ENCODE peak calls at places on chromosomes 7 and 10, in four cellular contexts. I, V, E and H are unnamed samples.

GRCh38 chr10:43865275-43866135 is 216.8 kb upstream of the ZNF32 start:
- DNase-seq in E (no peak), I (no peak), V (no peak), H (no peak)

GRCh38 chr7:101784275-101785127 is 32.9 kb upstream of the CUX1 start:
- DNase-seq in E (no peak), I (no peak), V (no peak), H (no peak)

GRCh38 chr10:116270691-116271592 is 2.1 kb downstream of the GFRA1 start:
- DNase-seq in I (no peak), E (peak), V (no peak), H (no peak)

GRCh38 chr10:29245476-29245875 is 43.4 kb upstream of the LYZL1 start:
- DNase-seq in V (no peak), I (no peak), E (no peak), H (no peak)

GRCh38 chr10:102963237-102963886 is 45.3 kb downstream of the CNNM2 start:
- DNase-seq in E (no peak), I (no peak), V (no peak), H (no peak)

GRCh38 chr10:132001238-132001977 is 19.7 kb upstream of the BNIP3 start:
- DNase-seq in E (no peak), V (no peak), I (no peak), H (no peak)

GRCh38 chr7:108016841-108017775 is 14.1 kb upstream of the LAMB1 start:
- DNase-seq in E (no peak), I (no peak), V (no peak), H (peak)

GRCh38 chr7:109331423-109331822 is 761.7 kb downstream of the DNAJB9 start:
- DNase-seq in E (no peak), V (no peak), I (no peak), H (no peak)

GRCh38 chr10:94489107-94489506 is 56.5 kb upstream of the HELLS start:
- DNase-seq in I (no peak), V (no peak), E (no peak), H (no peak)

GRCh38 chr7:138008588-138009349 is 6.9 kb upstream of the CREB3L2 start:
- DNase-seq in E (peak), V (no peak), I (peak), H (peak)

GRCh38 chr7:81231203-81231922 is 312.5 kb upstream of the SEMA3C start:
- DNase-seq in I (no peak), E (no peak), V (no peak), H (no peak)

GRCh38 chr7:79968249-79968648 is 166.4 kb upstream of the GNAI1 start:
- DNase-seq in I (no peak), E (no peak), V (no peak), H (no peak)

GRCh38 chr7:113086431-113086888 is at the start of gene GPR85:
- DNase-seq in I (no peak), V (no peak), E (peak), H (no peak)

GRCh38 chr7:95476072-95476845 is 9.5 kb upstream of the ASB4 start:
- DNase-seq in E (no peak), V (no peak), I (no peak), H (no peak)

GRCh38 chr7:29091121-29091601 is 55.2 kb downstream of the CPVL start:
- DNase-seq in E (peak), I (no peak), V (no peak), H (no peak)

GRCh38 chr10:113425596-113425995 is 127.3 kb upstream of the HABP2 start:
- DNase-seq in I (no peak), V (no peak), E (no peak), H (no peak)